ENCODE peak calls at places on chromosomes 1 and 21, in six cellular contexts. Z is ovary, J is sigmoid colon, P is IMR-90, Q is breast epithelium, O is stomach. S is an unnamed sample.

GRCh38 chr1:30618335-30618747 is 105.0 kb downstream of the MATN1 start:
- DNase-seq in Z (no peak), J (no peak), P (no peak), Q (no peak), O (no peak), S (no peak)

GRCh38 chr1:195591917-195592672 is 1016.1 kb downstream of the KCNT2 start:
- DNase-seq in Z (no peak), J (no peak), P (peak), Q (no peak), O (no peak), S (no peak)

GRCh38 chr21:39182484-39183271 is 573 bp downstream of the PSMG1 start:
- DNase-seq in Z (no peak), J (peak), P (no peak), Q (no peak), O (no peak), S (no peak)

GRCh38 chr1:58815680-58816071 is 31.8 kb upstream of the JUN start:
- DNase-seq in Z (no peak), J (no peak), P (no peak), Q (no peak), O (no peak), S (peak)

GRCh38 chr1:200233393-200233792 is 176.4 kb downstream of the ZNF281 start:
- DNase-seq in Z (no peak), J (no peak), P (peak), Q (no peak), O (no peak), S (no peak)

GRCh38 chr1:67053535-67053784 is 488 bp downstream of the SLC35D1 start:
- DNase-seq in Z (peak), J (peak), P (no peak), Q (peak), O (peak), S (peak)

GRCh38 chr1:212638419-212639151 is 30.0 kb downstream of the ATF3 start:
- DNase-seq in Z (no peak), J (peak), P (peak), Q (no peak), O (no peak), S (no peak)

GRCh38 chr21:38680401-38680800 is 125.3 kb upstream of the ETS2 start:
- DNase-seq in Z (no peak), J (no peak), P (no peak), Q (no peak), O (no peak), S (no peak)

GRCh38 chr1:241771117-241771516 is 76.9 kb upstream of the EXO1 start:
- DNase-seq in Z (no peak), J (no peak), P (no peak), Q (no peak), O (no peak), S (no peak)

GRCh38 chr1:54853096-54853792 is 33.8 kb downstream of the DHCR24 start:
- DNase-seq in Z (no peak), J (peak), P (no peak), Q (no peak), O (no peak), S (no peak)

GRCh38 chr1:67118191-67118590 is 16.6 kb downstream of the C1orf141 start:
- DNase-seq in Z (no peak), J (no peak), P (peak), Q (no peak), O (no peak), S (no peak)

GRCh38 chr1:184789899-184790298 is 35.2 kb upstream of the EDEM3 start:
- DNase-seq in Z (no peak), J (no peak), P (no peak), Q (no peak), O (no peak), S (no peak)

GRCh38 chr1:69700770-69701169 is 133.0 kb downstream of the LRRC7 start:
- DNase-seq in Z (no peak), J (no peak), P (peak), Q (no peak), O (no peak), S (no peak)

GRCh38 chr1:9466780-9467755 is 72.2 kb upstream of the SLC25A33 start:
- DNase-seq in Z (peak), J (peak), P (peak), Q (peak), O (peak), S (peak)

GRCh38 chr1:165063181-165063955 is 293.1 kb downstream of the LMX1A start:
- DNase-seq in Z (peak), J (peak), P (no peak), Q (no peak), O (no peak), S (no peak)

GRCh38 chr1:159867322-159868064 is 5.0 kb upstream of the VSIG8 start:
- DNase-seq in Z (peak), J (no peak), P (no peak), Q (peak), O (peak), S (peak)

GRCh38 chr1:160080381-160081100 is 797 bp upstream of the KCNJ9 start:
- DNase-seq in Z (no peak), J (no peak), P (no peak), Q (no peak), O (no peak), S (no peak)

GRCh38 chr1:111227875-111228747 is 598 bp downstream of the CHI3L2 start:
- DNase-seq in Z (peak), J (no peak), P (peak), Q (peak), O (peak), S (no peak)

GRCh38 chr1:44485933-44486475 is 80.9 kb downstream of the RNF220 start:
- DNase-seq in Z (no peak), J (no peak), P (no peak), Q (no peak), O (no peak), S (no peak)

GRCh38 chr1:67652800-67653199 is 32.2 kb upstream of the GADD45A start:
- DNase-seq in Z (no peak), J (no peak), P (peak), Q (no peak), O (no peak), S (no peak)

GRCh38 chr1:39436842-39437241 is 54.6 kb upstream of the BMP8A start:
- DNase-seq in Z (no peak), J (no peak), P (no peak), Q (no peak), O (no peak), S (no peak)

GRCh38 chr1:186950547-186950946 is 121.8 kb downstream of the PLA2G4A start:
- DNase-seq in Z (no peak), J (no peak), P (peak), Q (no peak), O (no peak), S (no peak)

GRCh38 chr21:41583274-41583790 is 75.4 kb upstream of the TMPRSS2 start:
- DNase-seq in Z (no peak), J (no peak), P (peak), Q (peak), O (peak), S (peak)

GRCh38 chr1:239976130-239976968 is 115.3 kb upstream of the FMN2 start:
- DNase-seq in Z (peak), J (no peak), P (peak), Q (no peak), O (peak), S (peak)

GRCh38 chr1:204746838-204747442 is 61.4 kb upstream of the LRRN2 start:
- DNase-seq in Z (no peak), J (no peak), P (peak), Q (no peak), O (peak), S (peak)

GRCh38 chr21:37062592-37062933 is 10.3 kb downstream of the PIGP start:
- DNase-seq in Z (no peak), J (no peak), P (no peak), Q (no peak), O (no peak), S (no peak)

GRCh38 chr1:27015260-27015659 is 2.6 kb upstream of the TENT5B start:
- DNase-seq in Z (no peak), J (no peak), P (no peak), Q (no peak), O (no peak), S (no peak)

GRCh38 chr1:59183918-59184317 is 113.0 kb upstream of the FGGY start:
- DNase-seq in Z (no peak), J (no peak), P (peak), Q (no peak), O (no peak), S (no peak)

GRCh38 chr1:165858364-165858823 is 31.0 kb downstream of the UCK2 start:
- DNase-seq in Z (no peak), J (no peak), P (no peak), Q (no peak), O (no peak), S (peak)

GRCh38 chr1:155227261-155228095 is 19.0 kb downstream of the MTX1 start:
- DNase-seq in Z (peak), J (peak), P (peak), Q (peak), O (peak), S (peak)

GRCh38 chr1:15382601-15383518 is 26.8 kb upstream of the EFHD2 start:
- DNase-seq in Z (no peak), J (no peak), P (no peak), Q (no peak), O (no peak), S (no peak)

GRCh38 chr1:228306275-228307217 is 98.7 kb downstream of the OBSCN start:
- DNase-seq in Z (peak), J (peak), P (no peak), Q (peak), O (no peak), S (no peak)

GRCh38 chr1:41884256-41885240 is 34.2 kb downstream of the HIVEP3 start:
- DNase-seq in Z (no peak), J (no peak), P (no peak), Q (no peak), O (no peak), S (no peak)

GRCh38 chr1:30879940-30880339 is 28.6 kb downstream of the SDC3 start:
- DNase-seq in Z (no peak), J (no peak), P (no peak), Q (no peak), O (no peak), S (no peak)

GRCh38 chr1:181061891-181062777 is 26.4 kb upstream of the IER5 start:
- DNase-seq in Z (no peak), J (no peak), P (no peak), Q (no peak), O (no peak), S (no peak)

GRCh38 chr1:244303610-244303969 is 148.1 kb downstream of the ADSS2 start:
- DNase-seq in Z (no peak), J (no peak), P (no peak), Q (no peak), O (no peak), S (no peak)

GRCh38 chr21:38660333-38661295 is 145.1 kb upstream of the ETS2 start:
- DNase-seq in Z (peak), J (no peak), P (no peak), Q (no peak), O (no peak), S (no peak)

GRCh38 chr1:116770625-116771024 is 16.4 kb downstream of the CD2 start:
- DNase-seq in Z (no peak), J (no peak), P (no peak), Q (no peak), O (no peak), S (no peak)
- H3K27ac ChIP-seq in Z (no peak), J (no peak), P (no peak), Q (no peak), O (peak), S (no peak)

DNA sequence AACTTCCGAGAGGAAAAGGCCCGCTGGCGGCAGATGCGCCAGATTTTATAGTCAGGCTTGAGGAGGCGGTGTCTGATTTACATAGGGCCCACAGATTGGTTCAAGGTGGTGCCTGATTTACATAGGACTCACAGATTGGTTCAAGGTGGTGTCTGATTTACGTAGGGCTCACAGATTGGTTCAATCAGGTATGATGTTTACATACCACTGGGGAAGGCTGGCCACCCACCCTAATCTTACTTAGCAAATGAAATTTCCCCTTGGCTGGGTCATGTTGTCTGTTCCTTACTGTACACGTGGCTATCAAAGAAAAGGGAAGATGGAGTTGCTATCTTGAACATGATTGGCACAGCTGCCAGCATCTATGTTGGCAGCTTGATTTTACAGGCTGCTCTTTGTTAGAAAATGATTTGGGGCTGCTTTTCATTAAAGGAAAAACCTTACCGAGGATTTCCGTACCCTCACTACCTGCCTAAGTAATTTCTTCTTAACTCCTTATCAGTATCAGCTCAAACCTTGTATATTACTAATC is 96.3 kb downstream of the SETD4 start:
- DNase-seq in Z (no peak), J (no peak), P (peak), Q (no peak), O (no peak), S (no peak)
- TF ChIP-seq POLR2A in Z (no peak), J (no peak), P (no peak), Q (no peak), O (no peak), S (no peak)

DNA sequence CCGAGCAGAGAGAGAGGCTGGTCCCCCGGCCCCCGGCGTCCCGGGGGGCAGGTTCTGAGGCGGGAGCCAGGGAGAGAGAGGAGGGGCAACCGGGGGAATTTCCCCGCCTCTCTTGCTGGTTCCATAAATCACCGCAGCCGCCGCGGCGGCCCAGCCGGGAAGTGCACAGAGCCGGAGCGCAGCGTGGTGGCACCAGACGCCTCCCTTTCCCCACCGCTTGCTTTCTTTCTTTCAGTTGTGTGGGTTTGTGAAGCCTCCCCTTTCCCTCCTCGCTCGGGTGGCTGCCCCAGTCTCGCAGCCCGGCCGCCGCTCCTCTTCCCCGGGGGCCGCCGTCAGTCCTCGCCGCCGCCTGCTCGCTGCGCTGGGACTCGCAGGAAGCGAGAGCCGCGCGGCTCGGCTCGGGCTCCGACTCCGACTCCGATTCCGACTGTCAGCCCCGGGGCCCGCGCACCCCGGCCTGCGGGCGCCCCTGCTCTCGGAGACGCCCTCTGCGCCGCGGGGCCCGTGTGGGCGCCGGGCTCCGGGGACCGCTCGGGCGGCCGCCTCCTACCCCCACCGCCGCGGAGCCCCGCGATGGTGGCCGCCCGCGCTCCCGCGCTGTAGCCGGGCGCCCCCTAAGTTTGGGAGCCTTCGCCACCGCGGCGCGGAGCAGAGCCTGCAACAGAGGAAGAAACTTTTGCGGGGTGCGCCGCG is at the start of gene CACHD1:
- DNase-seq in Z (peak), J (peak), P (peak), Q (peak), O (peak), S (peak)
- H3K27ac ChIP-seq in Z (peak), J (peak), P (peak), Q (peak), O (peak), S (peak)

GRCh38 chr1:73356485-73356884 is 841.5 kb downstream of the LRRIQ3 start:
- DNase-seq in Z (no peak), J (no peak), P (no peak), Q (no peak), O (no peak), S (no peak)
- TF ChIP-seq POLR2A in Z (no peak), J (no peak), P (no peak), Q (no peak), O (no peak), S (no peak)

GRCh38 chr1:12620931-12621330 is 2.9 kb upstream of the DHRS3 start:
- DNase-seq in Z (no peak), J (no peak), P (no peak), Q (no peak), O (no peak), S (no peak)
- H3K27ac ChIP-seq in Z (no peak), J (peak), P (no peak), Q (peak), O (peak), S (no peak)

GRCh38 chr1:28505406-28506187 is at the start of gene RCC1:
- DNase-seq in Z (peak), J (peak), P (peak), Q (peak), O (peak), S (peak)
- TF ChIP-seq POLR2A in Z (peak), J (peak), P (peak), Q (peak), O (no peak), S (peak)

DNA sequence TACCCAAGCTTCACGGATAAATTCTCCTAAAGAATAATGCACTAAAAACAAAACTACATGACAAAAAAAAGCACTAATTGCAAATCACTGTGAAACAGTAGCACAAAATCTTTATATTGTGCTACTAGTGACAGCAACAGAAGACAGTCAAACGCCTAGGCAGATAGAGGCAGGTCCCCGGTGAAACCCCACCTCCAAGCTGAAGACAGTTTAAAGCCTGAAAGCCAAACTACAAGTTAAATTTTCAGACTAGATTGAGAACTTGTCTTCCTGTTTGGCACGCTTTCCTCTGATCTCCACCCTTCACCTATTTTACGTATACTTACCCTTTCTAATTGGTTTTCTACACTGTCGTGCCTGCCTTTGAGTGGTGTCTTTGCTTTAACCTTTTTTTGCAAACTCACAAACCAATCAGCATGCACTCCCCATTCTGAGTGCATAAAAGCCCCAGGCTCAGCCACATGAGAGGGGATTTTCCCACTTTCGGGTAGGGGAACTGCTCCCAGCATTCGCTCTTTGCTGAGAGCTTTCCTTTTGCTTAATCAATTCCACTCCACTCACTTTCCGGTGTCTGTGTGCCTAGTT is 3.6 kb upstream of the BACH1 start:
- DNase-seq in Z (no peak), J (no peak), P (no peak), Q (no peak), O (no peak), S (no peak)
- H3K27ac ChIP-seq in Z (no peak), J (no peak), P (no peak), Q (no peak), O (no peak), S (no peak)

GRCh38 chr1:36149237-36149972 is at the start of gene TRAPPC3:
- DNase-seq in Z (peak), J (peak), P (peak), Q (peak), O (peak), S (peak)

GRCh38 chr1:36150296-36151132 is 1.2 kb upstream of the TRAPPC3 start:
- DNase-seq in Z (peak), J (peak), P (peak), Q (peak), O (peak), S (peak)

GRCh38 chr1:36149973-36150295 is 648 bp upstream of the TRAPPC3 start:
- DNase-seq in Z (no peak), J (no peak), P (no peak), Q (no peak), O (no peak), S (no peak)

GRCh38 chr1:36151845-36152203 is 2.5 kb upstream of the TRAPPC3 start:
- DNase-seq in Z (peak), J (no peak), P (no peak), Q (no peak), O (no peak), S (no peak)

DNA sequence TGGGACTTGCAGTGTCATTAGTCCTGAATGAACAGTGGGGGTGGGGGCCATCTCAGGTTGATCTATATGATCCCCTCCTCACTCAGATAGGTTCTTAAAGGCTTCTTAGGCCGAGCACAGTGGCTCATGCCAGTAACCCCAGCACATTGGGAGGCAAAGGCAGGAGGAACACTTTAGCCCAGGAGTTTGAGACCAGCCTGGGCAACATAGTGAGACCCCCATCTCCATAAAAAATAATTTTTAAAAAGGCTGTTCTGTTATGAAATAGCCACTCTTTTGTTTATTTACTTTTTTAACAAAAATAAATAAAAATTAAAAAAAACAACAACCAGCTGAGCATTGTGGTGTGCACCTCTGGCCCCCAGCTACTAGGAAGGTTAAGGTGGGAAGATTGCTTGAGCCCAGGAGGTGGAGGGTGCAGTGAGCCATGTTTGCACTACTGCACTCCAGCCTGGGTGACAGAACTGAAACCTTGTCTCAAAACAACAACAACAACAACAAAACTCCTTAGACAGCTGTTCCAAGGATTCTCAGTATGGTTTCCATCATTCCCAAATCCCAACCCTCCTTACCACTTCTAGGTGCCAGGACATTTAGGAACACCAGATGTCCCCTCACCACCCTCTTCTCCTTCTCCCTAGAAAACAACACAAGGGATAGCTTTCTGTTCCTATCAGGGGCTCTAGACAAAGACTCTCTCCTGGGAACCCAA is 2.0 kb upstream of the TRAPPC3 start:
- DNase-seq in Z (no peak), J (no peak), P (no peak), Q (no peak), O (no peak), S (no peak)
- TF ChIP-seq POLR2A in Z (no peak), J (no peak), P (no peak), Q (no peak), O (no peak), S (no peak)

GRCh38 chr1:3070304-3070653 is 1.3 kb downstream of the PRDM16 start:
- DNase-seq in Z (no peak), J (no peak), P (no peak), Q (no peak), O (no peak), S (no peak)
- H3K27ac ChIP-seq in Z (peak), J (peak), P (no peak), Q (peak), O (peak), S (peak)

DNA sequence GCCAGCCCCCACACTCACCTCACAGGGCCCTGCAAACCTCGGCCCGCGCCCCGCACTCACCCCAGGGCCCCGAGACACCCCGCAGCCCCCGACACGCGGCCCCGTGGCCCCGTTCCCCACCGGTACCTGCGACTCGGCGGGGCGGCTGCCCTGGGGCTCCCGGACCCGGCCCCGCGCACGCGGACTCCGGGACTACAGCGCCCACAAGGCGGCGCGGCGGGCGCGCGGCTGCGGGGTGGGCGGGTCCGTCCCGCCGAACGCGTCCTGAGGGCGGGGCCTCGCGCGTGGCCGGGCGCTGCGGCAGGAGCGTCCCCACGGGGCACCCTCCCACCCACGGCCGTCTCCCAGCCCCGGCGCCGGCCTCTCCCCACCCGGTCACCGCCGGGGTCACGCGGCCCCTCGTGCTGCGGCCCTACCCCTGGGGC is at the start of gene SLC19A1:
- DNase-seq in Z (peak), J (peak), P (peak), Q (peak), O (peak), S (peak)
- TF ChIP-seq POLR2A in Z (no peak), J (no peak), P (no peak), Q (no peak), O (no peak), S (no peak)

S was measured in body of pancreas.